ENCODE peak calls at places on chromosome X, in four cellular contexts. G, R, M and E are unnamed samples.

GRCh38 chrX:137646472-137646871 is 80.5 kb downstream of the ZIC3 start:
- DNase-seq in G (no peak), R (no peak), M (no peak), E (no peak)

GRCh38 chrX:65528705-65529340 is 5.8 kb downstream of the LAS1L start:
- DNase-seq in G (peak; percentile 45), R (no peak), M (peak; percentile 67), E (peak; percentile 60)

GRCh38 chrX:135099493-135099783 is 20.9 kb downstream of the ETDB start:
- DNase-seq in G (no peak), R (no peak), M (no peak), E (peak; percentile 13)

GRCh38 chrX:65690057-65690855 is 22.8 kb downstream of the MSN start:
- DNase-seq in G (no peak), R (peak; percentile 66), M (peak; percentile 63), E (no peak)

GRCh38 chrX:26574208-26574607 is 358.2 kb downstream of the MAGEB5 start:
- DNase-seq in G (no peak), R (no peak), M (no peak), E (no peak)

GRCh38 chrX:85024044-85024443 is 20.4 kb downstream of the APOOL start:
- DNase-seq in G (no peak), R (no peak), M (no peak), E (no peak)

GRCh38 chrX:101668143-101668542 is 8.5 kb upstream of the ARMCX2 start:
- DNase-seq in G (no peak), R (no peak), M (no peak), E (no peak)

GRCh38 chrX:12894074-12894691 is 12.2 kb upstream of the TLR8 start:
- DNase-seq in G (no peak), R (no peak), M (peak; percentile 11), E (peak; percentile 58)

GRCh38 chrX:140346711-140347110 is 158.2 kb downstream of the SOX3 start:
- DNase-seq in G (no peak), R (no peak), M (peak; percentile 20), E (no peak)

GRCh38 chrX:26631385-26631784 is 415.4 kb downstream of the MAGEB5 start:
- DNase-seq in G (no peak), R (no peak), M (no peak), E (no peak)

GRCh38 chrX:43560247-43560946 is 95.7 kb upstream of the MAOA start:
- DNase-seq in G (no peak), R (no peak), M (no peak), E (no peak)

GRCh38 chrX:74536142-74537010 is 78.0 kb downstream of the RLIM start:
- DNase-seq in G (peak; percentile 5), R (peak; percentile 95), M (peak; percentile 87), E (peak; percentile 51)

GRCh38 chrX:18424482-18425198 is 768 bp upstream of the CDKL5 start:
- DNase-seq in G (no peak), R (no peak), M (peak; percentile 8), E (peak; percentile 21)